ENCODE peak calls at places on chromosomes 5 and 9, in six cellular contexts. One of them, this sample, is unnamed.

GRCh38 chr5:177276886-177277285 is 26.6 kb downstream of the RAB24 start:
- DNase-seq in lung microvascular endothelial cell: peak; percentile 59
- DNase-seq in NCI-H82: no peak
- DNase-seq in retina: no peak
- DNase-seq in mucosa of gallbladder: no peak
- DNase-seq in left lung: no peak
- DNase-seq in this sample: no peak

GRCh38 chr5:138582959-138583358 is 7.8 kb upstream of the HSPA9 start:
- DNase-seq in lung microvascular endothelial cell: no peak
- DNase-seq in NCI-H82: no peak
- DNase-seq in retina: no peak
- DNase-seq in mucosa of gallbladder: no peak
- DNase-seq in left lung: no peak
- DNase-seq in this sample: no peak

GRCh38 chr9:104810421-104811339 is 46.8 kb downstream of the NIPSNAP3B start:
- DNase-seq in lung microvascular endothelial cell: peak; percentile 21
- DNase-seq in NCI-H82: no peak
- DNase-seq in retina: no peak
- DNase-seq in mucosa of gallbladder: peak; percentile 68
- DNase-seq in left lung: no peak
- DNase-seq in this sample: no peak

GRCh38 chr5:9474241-9475002 is 71.5 kb downstream of the SEMA5A start:
- DNase-seq in lung microvascular endothelial cell: no peak
- DNase-seq in NCI-H82: no peak
- DNase-seq in retina: no peak
- DNase-seq in mucosa of gallbladder: no peak
- DNase-seq in left lung: no peak
- DNase-seq in this sample: no peak

GRCh38 chr5:145521523-145521922 is 313.6 kb downstream of the PRELID2 start:
- DNase-seq in lung microvascular endothelial cell: no peak
- DNase-seq in NCI-H82: no peak
- DNase-seq in retina: peak; percentile 10
- DNase-seq in mucosa of gallbladder: peak; percentile 54
- DNase-seq in left lung: no peak
- DNase-seq in this sample: no peak

GRCh38 chr5:105836263-105836662 is 1834.5 kb downstream of the EFNA5 start:
- DNase-seq in lung microvascular endothelial cell: no peak
- DNase-seq in NCI-H82: no peak
- DNase-seq in retina: no peak
- DNase-seq in mucosa of gallbladder: no peak
- DNase-seq in left lung: no peak
- DNase-seq in this sample: no peak

GRCh38 chr5:95284512-95285405 is at the start of gene MCTP1:
- DNase-seq in lung microvascular endothelial cell: peak; percentile 27
- DNase-seq in NCI-H82: peak; percentile 53
- DNase-seq in retina: peak; percentile 89
- DNase-seq in mucosa of gallbladder: no peak
- DNase-seq in left lung: peak; percentile 86
- DNase-seq in this sample: peak; percentile 24

GRCh38 chr5:104352954-104353353 is 790.4 kb upstream of the NUDT12 start:
- DNase-seq in lung microvascular endothelial cell: no peak
- DNase-seq in NCI-H82: no peak
- DNase-seq in retina: no peak
- DNase-seq in mucosa of gallbladder: no peak
- DNase-seq in left lung: no peak
- DNase-seq in this sample: no peak

GRCh38 chr9:126360073-126360472 is 33.4 kb downstream of the MVB12B start:
- DNase-seq in lung microvascular endothelial cell: no peak
- DNase-seq in NCI-H82: no peak
- DNase-seq in retina: no peak
- DNase-seq in mucosa of gallbladder: no peak
- DNase-seq in left lung: no peak
- DNase-seq in this sample: no peak

GRCh38 chr9:68966496-68966944 is 47.4 kb downstream of the PRKACG start:
- DNase-seq in lung microvascular endothelial cell: no peak
- DNase-seq in NCI-H82: no peak
- DNase-seq in retina: no peak
- DNase-seq in mucosa of gallbladder: no peak
- DNase-seq in left lung: no peak
- DNase-seq in this sample: no peak

GRCh38 chr9:97863314-97863713 is 10.3 kb downstream of the FOXE1 start:
- DNase-seq in lung microvascular endothelial cell: no peak
- DNase-seq in NCI-H82: no peak
- DNase-seq in retina: no peak
- DNase-seq in mucosa of gallbladder: no peak
- DNase-seq in left lung: no peak
- DNase-seq in this sample: no peak

GRCh38 chr5:141560725-141561483 is 57.9 kb downstream of the DIAPH1 start:
- DNase-seq in lung microvascular endothelial cell: peak; percentile 98
- DNase-seq in NCI-H82: peak; percentile 97
- DNase-seq in retina: peak; percentile 90
- DNase-seq in mucosa of gallbladder: peak; percentile 91
- DNase-seq in left lung: no peak
- DNase-seq in this sample: no peak

GRCh38 chr9:78612089-78612488 is 315.2 kb downstream of the PSAT1 start:
- DNase-seq in lung microvascular endothelial cell: no peak
- DNase-seq in NCI-H82: no peak
- DNase-seq in retina: no peak
- DNase-seq in mucosa of gallbladder: no peak
- DNase-seq in left lung: no peak
- DNase-seq in this sample: no peak

GRCh38 chr9:96067004-96067403 is 191.5 kb downstream of the ERCC6L2 start:
- DNase-seq in lung microvascular endothelial cell: no peak
- DNase-seq in NCI-H82: no peak
- DNase-seq in retina: no peak
- DNase-seq in mucosa of gallbladder: peak; percentile 44
- DNase-seq in left lung: no peak
- DNase-seq in this sample: no peak

GRCh38 chr9:136380381-136380780 is 6.9 kb upstream of the CARD9 start:
- DNase-seq in lung microvascular endothelial cell: no peak
- DNase-seq in NCI-H82: no peak
- DNase-seq in retina: no peak
- DNase-seq in mucosa of gallbladder: no peak
- DNase-seq in left lung: no peak
- DNase-seq in this sample: no peak

GRCh38 chr5:110815916-110816605 is 77.3 kb downstream of the SLC25A46 start:
- DNase-seq in lung microvascular endothelial cell: peak; percentile 73
- DNase-seq in NCI-H82: no peak
- DNase-seq in retina: no peak
- DNase-seq in mucosa of gallbladder: no peak
- DNase-seq in left lung: no peak
- DNase-seq in this sample: no peak

GRCh38 chr5:138602371-138603000 is 27.3 kb upstream of the HSPA9 start:
- DNase-seq in lung microvascular endothelial cell: no peak
- DNase-seq in NCI-H82: no peak
- DNase-seq in retina: peak; percentile 60
- DNase-seq in mucosa of gallbladder: no peak
- DNase-seq in left lung: no peak
- DNase-seq in this sample: no peak

GRCh38 chr9:77848897-77849296 is 182.7 kb downstream of the GNAQ start:
- DNase-seq in lung microvascular endothelial cell: peak; percentile 89
- DNase-seq in NCI-H82: no peak
- DNase-seq in retina: no peak
- DNase-seq in mucosa of gallbladder: peak; percentile 41
- DNase-seq in left lung: no peak
- DNase-seq in this sample: no peak

GRCh38 chr9:118721923-118722322 is 647.3 kb downstream of the BRINP1 start:
- DNase-seq in lung microvascular endothelial cell: no peak
- DNase-seq in NCI-H82: no peak
- DNase-seq in retina: no peak
- DNase-seq in mucosa of gallbladder: no peak
- DNase-seq in left lung: no peak
- DNase-seq in this sample: no peak

This sample was measured in GM06990.